ENCODE peak calls at places on chromosome 6, in seven cellular contexts. M is hepatocyte, Z is GM23248, L is PC-3, H is HCT116, S is GM23338, O is MM.1S. T is an unnamed sample. For H3K9me2, the result is how much of the 10 kb centered on the place peaks cover.

GRCh38 chr6:70686548-70687133 is 19.0 kb downstream of the SMAP1 start:
- DNase-seq in M (peak), Z (peak), L (peak), H (no peak), S (peak), O (peak), T (no peak)

GRCh38 chr6:43476744-43477143 is 626 bp upstream of the TJAP1 start:
- DNase-seq in M (no peak), Z (peak), L (no peak), H (no peak), S (no peak), O (peak), T (no peak)

GRCh38 chr6:139577991-139578604 is 203.7 kb upstream of the CITED2 start:
- DNase-seq in M (peak), Z (peak), L (peak), H (no peak), S (no peak), O (no peak), T (no peak)

GRCh38 chr6:4441981-4442434 is 306.6 kb upstream of the ECI2 start:
- DNase-seq in M (peak), Z (peak), L (no peak), H (no peak), S (no peak), O (no peak), T (no peak)

GRCh38 chr6:2656460-2657064 is 94.2 kb downstream of the MYLK4 start:
- DNase-seq in M (no peak), Z (no peak), L (no peak), H (no peak), S (no peak), O (no peak), T (no peak)

GRCh38 chr6:74075323-74075722 is 379.3 kb downstream of the CD109 start:
- DNase-seq in M (no peak), Z (peak), L (no peak), H (no peak), S (no peak), O (no peak), T (no peak)

GRCh38 chr6:116218172-116218633 is 35.7 kb downstream of the TSPYL4 start:
- DNase-seq in M (peak), Z (peak), L (peak), H (no peak), S (no peak), O (peak), T (no peak)

GRCh38 chr6:157554747-157555146 is 173.8 kb downstream of the ZDHHC14 start:
- DNase-seq in M (no peak), Z (no peak), L (no peak), H (no peak), S (no peak), O (no peak), T (no peak)

GRCh38 chr6:71383891-71384489 is 95.4 kb downstream of the OGFRL1 start:
- DNase-seq in M (peak), Z (peak), L (peak), H (peak), S (peak), O (peak), T (peak)

GRCh38 chr6:21664263-21665081 is 70.9 kb downstream of the SOX4 start:
- DNase-seq in M (peak), Z (peak), L (no peak), H (no peak), S (peak), O (no peak), T (no peak)

GRCh38 chr6:138410048-138410735 is 6.2 kb downstream of the HEBP2 start:
- DNase-seq in M (no peak), Z (peak), L (no peak), H (no peak), S (no peak), O (no peak), T (peak)

GRCh38 chr6:83169096-83169495 is 24.0 kb downstream of the PGM3 start:
- DNase-seq in M (no peak), Z (no peak), L (no peak), H (no peak), S (no peak), O (no peak), T (no peak)

GRCh38 chr6:157561037-157561790 is 180.2 kb downstream of the ZDHHC14 start:
- DNase-seq in M (no peak), Z (no peak), L (no peak), H (no peak), S (no peak), O (peak), T (no peak)

GRCh38 chr6:152293404-152293803 is 343.8 kb downstream of the SYNE1 start:
- DNase-seq in M (no peak), Z (no peak), L (no peak), H (no peak), S (no peak), O (no peak), T (no peak)

GRCh38 chr6:28393912-28394662 is 5.5 kb downstream of the ZSCAN12 start:
- DNase-seq in M (peak), Z (peak), L (peak), H (no peak), S (peak), O (no peak), T (no peak)

GRCh38 chr6:123575218-123575617 is 61.5 kb downstream of the TRDN start:
- DNase-seq in M (no peak), Z (no peak), L (no peak), H (no peak), S (no peak), O (no peak), T (no peak)

GRCh38 chr6:36676142-36677058 is 2.1 kb upstream of the CDKN1A start:
- DNase-seq in M (no peak), Z (peak), L (no peak), H (no peak), S (no peak), O (no peak), T (no peak)

GRCh38 chr6:44300424-44300823 is 12.7 kb downstream of the AARS2 start:
- DNase-seq in M (no peak), Z (no peak), L (no peak), H (no peak), S (no peak), O (no peak), T (no peak)

GRCh38 chr6:134911532-134911931 is 38.4 kb downstream of the ALDH8A1 start:
- DNase-seq in M (no peak), Z (peak), L (peak), H (no peak), S (no peak), O (no peak), T (peak)

GRCh38 chr6:107217248-107217647 is 101.9 kb upstream of the BEND3 start:
- DNase-seq in M (no peak), Z (no peak), L (no peak), H (no peak), S (no peak), O (no peak), T (no peak)

GRCh38 chr6:148044921-148045320 is 297.7 kb upstream of the SASH1 start:
- DNase-seq in M (no peak), Z (no peak), L (no peak), H (no peak), S (no peak), O (no peak), T (no peak)

GRCh38 chr6:148044261-148044731 is 298.3 kb upstream of the SASH1 start:
- DNase-seq in M (no peak), Z (no peak), L (peak), H (no peak), S (no peak), O (no peak), T (no peak)
- H3K9me2 ChIP-seq in M (under half), Z (under half), L (under half), H (under half), S (under half), O (under half), T (under half)

GRCh38 chr6:10413850-10414765 is 766 bp downstream of the TFAP2A start:
- DNase-seq in M (peak), Z (peak), L (peak), H (no peak), S (peak), O (no peak), T (peak)
- TF ChIP-seq EZH2 in M (peak), Z (peak), L (no peak), H (no peak), S (peak), O (no peak), T (no peak)

GRCh38 chr6:168201799-168202198 is 117.8 kb downstream of the DACT2 start:
- DNase-seq in M (no peak), Z (no peak), L (no peak), H (no peak), S (no peak), O (no peak), T (no peak)
- H3K27ac ChIP-seq in M (no peak), Z (no peak), L (no peak), H (no peak), S (no peak), O (no peak), T (no peak)

GRCh38 chr6:113908801-113909200 is 51.7 kb downstream of the MARCKS start:
- DNase-seq in M (no peak), Z (peak), L (no peak), H (no peak), S (no peak), O (no peak), T (no peak)

GRCh38 chr6:113909224-113909856 is 52.2 kb downstream of the MARCKS start:
- DNase-seq in M (peak), Z (peak), L (peak), H (peak), S (peak), O (peak), T (peak)

GRCh38 chr6:113907107-113907506 is 50.0 kb downstream of the MARCKS start:
- DNase-seq in M (no peak), Z (no peak), L (no peak), H (no peak), S (no peak), O (no peak), T (no peak)

GRCh38 chr6:113901482-113901881 is 44.3 kb downstream of the MARCKS start:
- DNase-seq in M (no peak), Z (peak), L (no peak), H (no peak), S (no peak), O (no peak), T (no peak)

DNA sequence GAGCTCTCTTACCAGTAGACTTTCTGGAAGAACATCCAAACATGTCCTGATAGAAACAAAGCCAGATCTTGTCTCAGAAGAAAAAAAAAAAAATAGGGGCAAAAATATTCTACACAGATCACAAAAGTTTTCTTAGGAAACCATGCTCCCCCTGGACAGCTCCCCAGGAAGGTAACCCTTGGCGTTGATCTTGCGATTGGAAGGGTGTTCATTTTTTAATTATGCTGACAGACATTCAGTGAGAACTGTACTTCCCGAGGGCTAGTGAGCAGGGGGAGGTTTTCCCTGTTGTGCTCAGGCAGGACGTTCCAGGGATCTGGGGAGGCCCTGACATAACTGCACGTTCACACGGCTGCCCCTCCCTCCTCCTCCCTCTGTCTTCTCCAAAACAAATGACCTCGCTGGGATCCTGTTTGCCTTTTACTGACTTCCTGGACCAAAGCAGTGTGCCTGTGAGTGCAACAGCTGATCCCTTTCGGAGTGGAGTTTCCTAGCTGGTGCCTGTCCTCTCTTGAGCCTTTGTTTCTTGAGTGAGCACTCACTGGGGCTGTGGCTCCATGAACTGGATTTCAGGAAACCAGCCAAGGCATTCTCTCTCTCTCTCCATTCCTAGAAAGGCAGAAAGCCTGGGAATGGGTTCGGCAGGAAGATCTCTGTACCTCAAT is 46.7 kb downstream of the MARCKS start:
- DNase-seq in M (peak), Z (peak), L (no peak), H (no peak), S (no peak), O (no peak), T (no peak)
- H3K9me2 ChIP-seq in M (under half), Z (under half), L (under half), H (under half), S (under half), O (under half), T (under half)

DNA sequence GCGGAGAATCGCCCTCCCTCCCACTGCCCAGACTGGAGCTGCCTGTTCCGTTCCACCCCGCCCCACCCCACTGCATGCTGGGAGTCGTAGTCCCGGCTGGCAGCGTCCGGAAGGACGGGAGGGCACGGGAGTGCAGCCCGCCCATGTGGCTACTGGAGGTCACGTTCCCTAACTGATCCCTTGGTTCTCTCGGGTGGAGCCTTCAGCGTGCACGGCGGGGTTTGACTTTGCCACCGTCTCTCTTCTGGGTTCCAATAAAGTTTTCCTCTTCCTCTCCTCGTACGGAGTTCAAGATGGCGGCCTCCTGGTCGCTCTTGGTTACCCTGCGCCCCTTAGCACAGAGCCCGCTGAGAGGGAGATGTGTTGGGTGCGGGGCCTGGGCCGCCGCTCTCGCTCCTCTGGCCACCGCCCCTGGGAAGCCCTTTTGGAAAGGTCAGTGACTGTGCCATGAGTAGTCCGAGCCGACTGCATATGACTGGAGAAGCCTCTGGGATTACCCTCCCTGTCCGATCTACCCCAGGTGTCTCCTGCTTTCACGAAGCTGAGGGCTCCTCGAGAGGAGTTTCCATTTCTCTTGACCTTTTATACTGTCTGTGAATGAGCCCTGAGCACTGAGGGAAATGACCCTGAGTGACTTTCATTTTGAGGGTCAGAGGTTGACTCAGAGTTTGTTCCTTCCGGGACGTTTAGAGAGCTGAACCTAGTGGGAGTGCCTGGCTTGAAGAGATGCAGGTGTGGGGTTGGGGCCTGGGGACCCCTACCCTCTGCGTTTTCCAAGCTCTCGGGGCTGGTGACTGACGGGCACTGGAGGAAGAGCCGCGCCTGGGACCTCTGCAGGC is at the start of gene AFG1L:
- DNase-seq in M (peak), Z (peak), L (peak), H (peak), S (peak), O (peak), T (peak)
- TF ChIP-seq EZH2 in M (no peak), Z (no peak), L (no peak), H (no peak), S (no peak), O (no peak), T (no peak)